ENCODE peak calls at places on chromosomes 11 and 22, in ten cellular contexts. One of them, this sample, is unnamed.

GRCh38 chr22:50627914-50628542 is at the start of gene ARSA:
- DNase-seq in adrenal gland: peak
- DNase-seq in lower leg skin: peak
- DNase-seq in sigmoid colon: peak
- DNase-seq in AG09309: peak
- DNase-seq in astrocyte of the cerebellum: peak
- DNase-seq in heart left ventricle: peak
- DNase-seq in brain microvascular endothelial cell: peak
- DNase-seq in cardiac muscle cell: peak
- DNase-seq in coronary artery: peak
- DNase-seq in this sample: peak

GRCh38 chr11:95805869-95806268 is 15.6 kb downstream of the CEP57 start:
- DNase-seq in adrenal gland: no peak
- DNase-seq in lower leg skin: no peak
- DNase-seq in sigmoid colon: no peak
- DNase-seq in AG09309: no peak
- DNase-seq in astrocyte of the cerebellum: no peak
- DNase-seq in heart left ventricle: no peak
- DNase-seq in brain microvascular endothelial cell: no peak
- DNase-seq in cardiac muscle cell: no peak
- DNase-seq in coronary artery: no peak
- DNase-seq in this sample: no peak

GRCh38 chr22:23396362-23397007 is 183.6 kb downstream of the IGLL1 start:
- DNase-seq in adrenal gland: no peak
- DNase-seq in lower leg skin: no peak
- DNase-seq in sigmoid colon: no peak
- DNase-seq in AG09309: no peak
- DNase-seq in astrocyte of the cerebellum: no peak
- DNase-seq in heart left ventricle: no peak
- DNase-seq in brain microvascular endothelial cell: no peak
- DNase-seq in cardiac muscle cell: no peak
- DNase-seq in coronary artery: no peak
- DNase-seq in this sample: no peak

GRCh38 chr11:35163209-35163608 is 24.2 kb downstream of the CD44 start:
- DNase-seq in adrenal gland: no peak
- DNase-seq in lower leg skin: no peak
- DNase-seq in sigmoid colon: no peak
- DNase-seq in AG09309: no peak
- DNase-seq in astrocyte of the cerebellum: no peak
- DNase-seq in heart left ventricle: no peak
- DNase-seq in brain microvascular endothelial cell: no peak
- DNase-seq in cardiac muscle cell: no peak
- DNase-seq in coronary artery: no peak
- DNase-seq in this sample: no peak

GRCh38 chr11:74371269-74372039 is 26.8 kb downstream of the PGM2L1 start:
- DNase-seq in adrenal gland: no peak
- DNase-seq in lower leg skin: no peak
- DNase-seq in sigmoid colon: no peak
- DNase-seq in AG09309: peak
- DNase-seq in astrocyte of the cerebellum: peak
- DNase-seq in heart left ventricle: no peak
- DNase-seq in brain microvascular endothelial cell: peak
- DNase-seq in cardiac muscle cell: no peak
- DNase-seq in coronary artery: no peak
- DNase-seq in this sample: peak

GRCh38 chr22:45996241-45997076 is 19.5 kb upstream of the WNT7B start:
- DNase-seq in adrenal gland: peak
- DNase-seq in lower leg skin: no peak
- DNase-seq in sigmoid colon: peak
- DNase-seq in AG09309: no peak
- DNase-seq in astrocyte of the cerebellum: no peak
- DNase-seq in heart left ventricle: peak
- DNase-seq in brain microvascular endothelial cell: peak
- DNase-seq in cardiac muscle cell: no peak
- DNase-seq in coronary artery: no peak
- DNase-seq in this sample: peak

GRCh38 chr22:36398602-36399472 is 11.1 kb upstream of the MYH9 start:
- DNase-seq in adrenal gland: no peak
- DNase-seq in lower leg skin: no peak
- DNase-seq in sigmoid colon: no peak
- DNase-seq in AG09309: no peak
- DNase-seq in astrocyte of the cerebellum: no peak
- DNase-seq in heart left ventricle: no peak
- DNase-seq in brain microvascular endothelial cell: peak
- DNase-seq in cardiac muscle cell: no peak
- DNase-seq in coronary artery: no peak
- DNase-seq in this sample: peak

GRCh38 chr11:129785383-129786111 is 30.1 kb upstream of the TMEM45B start:
- DNase-seq in adrenal gland: no peak
- DNase-seq in lower leg skin: no peak
- DNase-seq in sigmoid colon: no peak
- DNase-seq in AG09309: no peak
- DNase-seq in astrocyte of the cerebellum: no peak
- DNase-seq in heart left ventricle: no peak
- DNase-seq in brain microvascular endothelial cell: no peak
- DNase-seq in cardiac muscle cell: no peak
- DNase-seq in coronary artery: no peak
- DNase-seq in this sample: no peak

GRCh38 chr11:6943131-6943530 is 16.9 kb downstream of the ZNF215 start:
- DNase-seq in adrenal gland: no peak
- DNase-seq in lower leg skin: no peak
- DNase-seq in sigmoid colon: no peak
- DNase-seq in AG09309: no peak
- DNase-seq in astrocyte of the cerebellum: peak
- DNase-seq in heart left ventricle: no peak
- DNase-seq in brain microvascular endothelial cell: no peak
- DNase-seq in cardiac muscle cell: no peak
- DNase-seq in coronary artery: no peak
- DNase-seq in this sample: peak

GRCh38 chr11:11849127-11849746 is 7.5 kb downstream of the USP47 start:
- DNase-seq in adrenal gland: peak
- DNase-seq in lower leg skin: no peak
- DNase-seq in sigmoid colon: no peak
- DNase-seq in AG09309: no peak
- DNase-seq in astrocyte of the cerebellum: no peak
- DNase-seq in heart left ventricle: peak
- DNase-seq in brain microvascular endothelial cell: peak
- DNase-seq in cardiac muscle cell: peak
- DNase-seq in coronary artery: no peak
- DNase-seq in this sample: peak

GRCh38 chr11:134537941-134538340 is 125.9 kb upstream of the B3GAT1 start:
- DNase-seq in adrenal gland: no peak
- DNase-seq in lower leg skin: peak
- DNase-seq in sigmoid colon: no peak
- DNase-seq in AG09309: no peak
- DNase-seq in astrocyte of the cerebellum: no peak
- DNase-seq in heart left ventricle: no peak
- DNase-seq in brain microvascular endothelial cell: no peak
- DNase-seq in cardiac muscle cell: no peak
- DNase-seq in coronary artery: peak
- DNase-seq in this sample: no peak

GRCh38 chr22:26362471-26362870 is 66.6 kb upstream of the ASPHD2 start:
- DNase-seq in adrenal gland: no peak
- DNase-seq in lower leg skin: no peak
- DNase-seq in sigmoid colon: no peak
- DNase-seq in AG09309: no peak
- DNase-seq in astrocyte of the cerebellum: no peak
- DNase-seq in heart left ventricle: no peak
- DNase-seq in brain microvascular endothelial cell: peak
- DNase-seq in cardiac muscle cell: no peak
- DNase-seq in coronary artery: no peak
- DNase-seq in this sample: no peak

GRCh38 chr22:20428496-20429253 is 8.9 kb downstream of the SCARF2 start:
- DNase-seq in adrenal gland: no peak
- DNase-seq in lower leg skin: peak
- DNase-seq in sigmoid colon: peak
- DNase-seq in AG09309: no peak
- DNase-seq in astrocyte of the cerebellum: no peak
- DNase-seq in heart left ventricle: no peak
- DNase-seq in brain microvascular endothelial cell: no peak
- DNase-seq in cardiac muscle cell: no peak
- DNase-seq in coronary artery: no peak
- DNase-seq in this sample: no peak

DNA sequence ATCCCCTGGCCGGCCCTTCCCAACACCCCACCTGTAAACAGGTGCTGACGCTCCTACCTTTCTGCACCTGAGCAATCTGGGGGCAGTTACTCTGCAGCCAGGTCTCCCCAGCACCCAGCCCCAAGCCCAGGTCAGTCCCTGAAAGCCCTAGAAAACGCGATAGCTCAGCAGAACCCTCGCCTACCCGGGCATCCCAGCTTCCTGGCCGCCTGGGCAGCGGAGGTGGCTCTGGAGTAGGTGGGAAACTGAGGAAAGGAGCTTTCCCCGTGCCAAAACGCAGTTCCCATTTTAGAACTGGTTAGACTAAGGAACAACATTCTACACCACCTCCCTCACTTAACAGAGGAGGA is 445 bp downstream of the SYTL2 start:
- DNase-seq in adrenal gland: no peak
- DNase-seq in lower leg skin: no peak
- DNase-seq in sigmoid colon: no peak
- DNase-seq in AG09309: no peak
- DNase-seq in astrocyte of the cerebellum: no peak
- DNase-seq in heart left ventricle: no peak
- DNase-seq in brain microvascular endothelial cell: no peak
- DNase-seq in cardiac muscle cell: no peak
- DNase-seq in coronary artery: no peak
- DNase-seq in this sample: no peak
- H3K4me3 ChIP-seq in adrenal gland: peak
- H3K4me3 ChIP-seq in lower leg skin: peak
- H3K4me3 ChIP-seq in sigmoid colon: peak
- H3K4me3 ChIP-seq in AG09309: peak
- H3K4me3 ChIP-seq in astrocyte of the cerebellum: peak
- H3K4me3 ChIP-seq in heart left ventricle: peak
- H3K4me3 ChIP-seq in brain microvascular endothelial cell: peak
- H3K4me3 ChIP-seq in cardiac muscle cell: peak
- H3K4me3 ChIP-seq in coronary artery: peak
- H3K4me3 ChIP-seq in this sample: peak

GRCh38 chr11:33742249-33742851 is 6.1 kb upstream of the CD59 start:
- DNase-seq in adrenal gland: no peak
- DNase-seq in lower leg skin: no peak
- DNase-seq in sigmoid colon: no peak
- DNase-seq in AG09309: no peak
- DNase-seq in astrocyte of the cerebellum: no peak
- DNase-seq in heart left ventricle: no peak
- DNase-seq in brain microvascular endothelial cell: no peak
- DNase-seq in cardiac muscle cell: no peak
- DNase-seq in coronary artery: no peak
- DNase-seq in this sample: peak
- TF ChIP-seq CTCF in adrenal gland: peak
- TF ChIP-seq CTCF in lower leg skin: no peak
- TF ChIP-seq CTCF in sigmoid colon: no peak
- TF ChIP-seq CTCF in AG09309: peak
- TF ChIP-seq CTCF in astrocyte of the cerebellum: peak
- TF ChIP-seq CTCF in heart left ventricle: peak
- TF ChIP-seq CTCF in brain microvascular endothelial cell: no peak
- TF ChIP-seq CTCF in cardiac muscle cell: peak
- TF ChIP-seq CTCF in coronary artery: no peak
- TF ChIP-seq CTCF in this sample: peak

GRCh38 chr11:73009972-73010371 is 132.1 kb downstream of the FCHSD2 start:
- DNase-seq in adrenal gland: no peak
- DNase-seq in lower leg skin: no peak
- DNase-seq in sigmoid colon: no peak
- DNase-seq in AG09309: no peak
- DNase-seq in astrocyte of the cerebellum: no peak
- DNase-seq in heart left ventricle: no peak
- DNase-seq in brain microvascular endothelial cell: no peak
- DNase-seq in cardiac muscle cell: no peak
- DNase-seq in coronary artery: no peak
- DNase-seq in this sample: no peak

GRCh38 chr11:73017024-73017751 is 124.9 kb downstream of the FCHSD2 start:
- DNase-seq in adrenal gland: no peak
- DNase-seq in lower leg skin: no peak
- DNase-seq in sigmoid colon: no peak
- DNase-seq in AG09309: no peak
- DNase-seq in astrocyte of the cerebellum: no peak
- DNase-seq in heart left ventricle: no peak
- DNase-seq in brain microvascular endothelial cell: no peak
- DNase-seq in cardiac muscle cell: no peak
- DNase-seq in coronary artery: no peak
- DNase-seq in this sample: no peak

GRCh38 chr11:73011126-73011817 is 130.8 kb downstream of the FCHSD2 start:
- DNase-seq in adrenal gland: no peak
- DNase-seq in lower leg skin: no peak
- DNase-seq in sigmoid colon: no peak
- DNase-seq in AG09309: no peak
- DNase-seq in astrocyte of the cerebellum: no peak
- DNase-seq in heart left ventricle: no peak
- DNase-seq in brain microvascular endothelial cell: no peak
- DNase-seq in cardiac muscle cell: no peak
- DNase-seq in coronary artery: no peak
- DNase-seq in this sample: no peak

GRCh38 chr11:73013021-73013420 is 129.1 kb downstream of the FCHSD2 start:
- DNase-seq in adrenal gland: no peak
- DNase-seq in lower leg skin: no peak
- DNase-seq in sigmoid colon: no peak
- DNase-seq in AG09309: no peak
- DNase-seq in astrocyte of the cerebellum: no peak
- DNase-seq in heart left ventricle: no peak
- DNase-seq in brain microvascular endothelial cell: no peak
- DNase-seq in cardiac muscle cell: no peak
- DNase-seq in coronary artery: no peak
- DNase-seq in this sample: no peak

GRCh38 chr11:73012121-73012863 is 129.8 kb downstream of the FCHSD2 start:
- DNase-seq in adrenal gland: no peak
- DNase-seq in lower leg skin: no peak
- DNase-seq in sigmoid colon: no peak
- DNase-seq in AG09309: no peak
- DNase-seq in astrocyte of the cerebellum: no peak
- DNase-seq in heart left ventricle: no peak
- DNase-seq in brain microvascular endothelial cell: peak
- DNase-seq in cardiac muscle cell: no peak
- DNase-seq in coronary artery: no peak
- DNase-seq in this sample: peak
- H3K4me3 ChIP-seq in adrenal gland: no peak
- H3K4me3 ChIP-seq in lower leg skin: no peak
- H3K4me3 ChIP-seq in sigmoid colon: no peak
- H3K4me3 ChIP-seq in AG09309: no peak
- H3K4me3 ChIP-seq in astrocyte of the cerebellum: no peak
- H3K4me3 ChIP-seq in heart left ventricle: no peak
- H3K4me3 ChIP-seq in brain microvascular endothelial cell: no peak
- H3K4me3 ChIP-seq in cardiac muscle cell: no peak
- H3K4me3 ChIP-seq in coronary artery: no peak
- H3K4me3 ChIP-seq in this sample: no peak

DNA sequence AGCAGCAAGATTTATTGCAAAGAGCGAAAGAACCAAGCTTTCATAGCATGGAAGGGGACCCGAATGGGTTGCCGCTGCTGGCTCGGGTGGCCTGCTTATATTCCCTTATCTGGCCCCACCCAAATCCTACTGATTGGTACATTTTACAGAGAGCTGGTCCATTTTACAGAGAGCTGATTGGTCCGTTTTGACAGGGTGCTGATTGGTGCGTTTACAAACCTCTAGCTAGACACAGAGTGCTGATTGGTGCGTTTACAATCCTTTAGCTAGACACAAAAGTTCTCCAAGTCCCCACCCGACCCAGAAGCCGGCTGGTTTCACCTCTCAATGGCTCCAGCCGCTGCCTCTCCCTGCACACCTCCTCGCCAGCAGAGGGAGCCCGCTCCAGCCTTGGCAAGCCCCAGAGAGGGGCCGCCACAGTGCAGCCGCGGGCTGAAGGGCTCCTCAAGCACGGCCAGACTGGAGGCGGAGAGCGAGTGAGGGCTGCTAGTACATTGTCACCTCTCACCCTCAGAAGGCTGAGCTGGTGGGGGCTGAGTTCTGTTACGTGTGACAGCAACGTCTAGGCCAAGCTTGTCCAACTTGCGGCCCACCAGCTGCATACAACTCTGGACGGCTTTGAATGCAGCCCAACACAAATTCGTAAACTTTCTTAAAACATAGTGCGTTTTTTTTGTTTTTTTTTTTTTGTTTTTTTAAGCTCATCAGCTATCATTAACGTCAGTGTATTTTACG is 8.7 kb downstream of the PTH start:
- DNase-seq in adrenal gland: peak
- DNase-seq in lower leg skin: no peak
- DNase-seq in sigmoid colon: no peak
- DNase-seq in AG09309: no peak
- DNase-seq in astrocyte of the cerebellum: no peak
- DNase-seq in heart left ventricle: peak
- DNase-seq in brain microvascular endothelial cell: peak
- DNase-seq in cardiac muscle cell: peak
- DNase-seq in coronary artery: no peak
- DNase-seq in this sample: no peak
- TF ChIP-seq CTCF in adrenal gland: peak
- TF ChIP-seq CTCF in lower leg skin: no peak
- TF ChIP-seq CTCF in sigmoid colon: no peak
- TF ChIP-seq CTCF in AG09309: peak
- TF ChIP-seq CTCF in astrocyte of the cerebellum: peak
- TF ChIP-seq CTCF in heart left ventricle: peak
- TF ChIP-seq CTCF in brain microvascular endothelial cell: peak
- TF ChIP-seq CTCF in cardiac muscle cell: peak
- TF ChIP-seq CTCF in coronary artery: no peak
- TF ChIP-seq CTCF in this sample: peak